ENCODE peak calls at places on chromosomes 13 and 19, in four cellular contexts. V is HFF-Myc, U is SJSA1, R is naive B cell. M is an unnamed sample.

GRCh38 chr19:17326595-17326966 is 8.1 kb downstream of the ANO8 start:
- DNase-seq in V (no peak), U (no peak), R (no peak), M (no peak)

GRCh38 chr13:22111961-22112360 is 441.1 kb downstream of the FGF9 start:
- DNase-seq in R (no peak), U (no peak), V (no peak), M (no peak)

GRCh38 chr13:40315416-40316064 is 350.9 kb downstream of the FOXO1 start:
- DNase-seq in V (no peak), U (no peak), R (no peak), M (no peak)

GRCh38 chr19:16588089-16588823 is 16.0 kb upstream of the SLC35E1 start:
- DNase-seq in U (no peak), V (no peak), R (peak; percentile 94), M (peak; percentile 98)

GRCh38 chr19:3350014-3350663 is 16.2 kb upstream of the NFIC start:
- DNase-seq in V (no peak), U (no peak), R (no peak), M (no peak)

GRCh38 chr13:100451923-100452322 is 136.7 kb downstream of the GGACT start:
- DNase-seq in V (no peak), U (no peak), R (no peak), M (no peak)

GRCh38 chr13:23743269-23743668 is 145.9 kb downstream of the MIPEP start:
- DNase-seq in V (no peak), U (no peak), R (no peak), M (no peak)

GRCh38 chr13:26247011-26247410 is 6.9 kb upstream of the CDK8 start:
- DNase-seq in U (no peak), V (no peak), R (no peak), M (no peak)

GRCh38 chr13:30829145-30829544 is 76.9 kb upstream of the MEDAG start:
- DNase-seq in U (peak; percentile 59), R (no peak), V (peak; percentile 58), M (no peak)

GRCh38 chr13:24671367-24672117 is 8.7 kb upstream of the ATP12A start:
- DNase-seq in R (no peak), V (peak; percentile 85), U (no peak), M (peak; percentile 59)

GRCh38 chr13:29959086-29959485 is 108.7 kb upstream of the UBL3 start:
- DNase-seq in U (no peak), V (no peak), R (no peak), M (no peak)

GRCh38 chr13:73038064-73038463 is 20.7 kb upstream of the KLF5 start:
- DNase-seq in U (no peak), V (no peak), R (no peak), M (no peak)

GRCh38 chr13:34748078-34748477 is 194.0 kb upstream of the NBEA start:
- DNase-seq in U (no peak), R (no peak), V (no peak), M (no peak)

GRCh38 chr13:111661052-111661451 is 340.6 kb downstream of the TEX29 start:
- DNase-seq in R (no peak), U (peak; percentile 41), V (no peak), M (no peak)

GRCh38 chr13:24063281-24063851 is 97.2 kb upstream of the SPATA13 start:
- DNase-seq in U (no peak), R (no peak), V (no peak), M (no peak)

GRCh38 chr13:98411617-98412310 is 165.1 kb downstream of the STK24 start:
- DNase-seq in R (no peak), U (no peak), V (no peak), M (no peak)

GRCh38 chr19:16778796-16779411 is 50.3 kb upstream of the SIN3B start:
- DNase-seq in U (peak; percentile 72), R (peak; percentile 34), V (peak; percentile 30), M (peak; percentile 81)

GRCh38 chr19:8361921-8362793 is 1.8 kb upstream of the ANGPTL4 start:
- DNase-seq in R (no peak), V (peak; percentile 83), U (peak; percentile 95), M (no peak)

GRCh38 chr13:32659736-32660135 is 73.5 kb downstream of the PDS5B start:
- DNase-seq in V (no peak), R (no peak), U (no peak), M (no peak)

GRCh38 chr19:18368504-18369222 is 17.3 kb upstream of the GDF15 start:
- DNase-seq in R (no peak), U (no peak), V (no peak), M (no peak)

M was measured in NAMALWA.